ENCODE peak calls at places on chromosomes 5 and 9, in nine cellular contexts. U is neuronal stem cell; P is RPMI7951; O is GDM1; V is naive thymus-derived CD8-positive, alpha-beta T cell; X is HEK293T; N is T-helper 9 cell; C is PC-9; H is left ventricle myocardium inferior. B is an unnamed sample.

GRCh38 chr5:151026674-151027073 is 6.3 kb downstream of the GPX3 start:
- DNase-seq in C (no peak), H (peak), U (no peak), N (no peak), V (no peak), O (no peak), X (no peak), P (no peak), B (no peak)

GRCh38 chr9:32581512-32582143 is 8.7 kb upstream of the NDUFB6 start:
- DNase-seq in U (peak), V (peak), H (no peak), P (peak), O (peak), N (no peak), X (peak), C (peak), B (peak)

GRCh38 chr9:122133263-122133983 is 26.2 kb downstream of the NDUFA8 start:
- DNase-seq in N (no peak), H (peak), C (no peak), X (no peak), U (no peak), P (no peak), V (no peak), O (no peak), B (no peak)

GRCh38 chr9:130893250-130894101 is 3.1 kb downstream of the QRFP start:
- DNase-seq in V (no peak), P (no peak), C (no peak), U (no peak), X (no peak), N (no peak), H (peak), O (peak), B (no peak)

GRCh38 chr9:112351184-112351583 is 17.8 kb upstream of the PTBP3 start:
- DNase-seq in U (no peak), C (no peak), V (no peak), P (no peak), N (no peak), X (no peak), H (no peak), O (no peak), B (no peak)

GRCh38 chr9:81231011-81231410 is 458.3 kb downstream of the TLE1 start:
- DNase-seq in H (no peak), P (no peak), X (no peak), N (no peak), U (no peak), V (no peak), O (no peak), C (no peak), B (no peak)

GRCh38 chr5:17305964-17306725 is 88.7 kb downstream of the BASP1 start:
- DNase-seq in P (peak), V (no peak), N (no peak), U (no peak), X (peak), C (peak), H (no peak), O (no peak), B (no peak)

GRCh38 chr5:160390787-160391696 is 8.8 kb downstream of the FAM200C start:
- DNase-seq in H (no peak), U (no peak), O (no peak), V (no peak), P (peak), N (no peak), X (no peak), C (no peak), B (no peak)

GRCh38 chr5:76548525-76549229 is 74.5 kb downstream of the F2RL2 start:
- DNase-seq in H (no peak), P (no peak), U (no peak), X (no peak), V (no peak), O (no peak), N (no peak), C (no peak), B (peak)

GRCh38 chr9:123481209-123481865 is 125.3 kb downstream of the CRB2 start:
- DNase-seq in O (no peak), U (no peak), H (no peak), V (no peak), N (no peak), C (no peak), X (no peak), P (no peak), B (no peak)

GRCh38 chr5:150573867-150574817 is 66.2 kb downstream of the NDST1 start:
- DNase-seq in C (no peak), O (no peak), P (no peak), N (no peak), U (no peak), V (no peak), H (no peak), X (peak), B (no peak)

GRCh38 chr5:89064054-89064453 is 181.1 kb upstream of the MEF2C start:
- DNase-seq in N (no peak), H (no peak), C (no peak), P (peak), O (no peak), U (no peak), V (no peak), X (no peak), B (no peak)

GRCh38 chr9:21454149-21454548 is 13.9 kb downstream of the IFNA1 start:
- DNase-seq in C (peak), N (no peak), U (no peak), V (no peak), H (no peak), O (no peak), P (peak), X (no peak), B (no peak)

GRCh38 chr9:91911681-91912080 is 38.3 kb downstream of the ROR2 start:
- DNase-seq in H (no peak), V (no peak), C (no peak), O (no peak), N (no peak), P (no peak), X (no peak), U (no peak), B (no peak)